ENCODE peak calls at places on chromosomes 13 and 19, in ten cellular contexts. One of them, this sample, is unnamed.
A peak's percentile ranks its signal among the peaks of the same experiment; 100 is the strongest.

GRCh38 chr13:32135655-32136054 is 104.1 kb downstream of the FRY start:
- DNase-seq in left ventricle myocardium inferior: no peak
- DNase-seq in Caco-2: no peak
- DNase-seq in Caki2: no peak
- DNase-seq in type B pancreatic cell: no peak
- DNase-seq in ascending aorta: no peak
- DNase-seq in HT1080: peak; percentile 56
- DNase-seq in NCI-H2171: no peak
- DNase-seq in NCI-H2081: peak; percentile 3
- DNase-seq in occipital lobe: no peak
- DNase-seq in this sample: no peak

GRCh38 chr13:25898991-25899390 is 152.8 kb downstream of the SHISA2 start:
- DNase-seq in NCI-H2081: no peak
- DNase-seq in type B pancreatic cell: no peak
- DNase-seq in occipital lobe: no peak
- DNase-seq in ascending aorta: no peak
- DNase-seq in NCI-H2171: no peak
- DNase-seq in HT1080: no peak
- DNase-seq in Caco-2: no peak
- DNase-seq in left ventricle myocardium inferior: no peak
- DNase-seq in Caki2: no peak
- DNase-seq in this sample: no peak

GRCh38 chr19:35278578-35279284 is 3.6 kb upstream of the HAMP start:
- DNase-seq in left ventricle myocardium inferior: no peak
- DNase-seq in occipital lobe: no peak
- DNase-seq in HT1080: no peak
- DNase-seq in NCI-H2081: no peak
- DNase-seq in NCI-H2171: no peak
- DNase-seq in Caco-2: no peak
- DNase-seq in Caki2: no peak
- DNase-seq in ascending aorta: no peak
- DNase-seq in type B pancreatic cell: no peak
- DNase-seq in this sample: peak; percentile 1

GRCh38 chr19:17754634-17755532 is 3.6 kb downstream of the FCHO1 start:
- DNase-seq in Caco-2: no peak
- DNase-seq in ascending aorta: no peak
- DNase-seq in left ventricle myocardium inferior: no peak
- DNase-seq in type B pancreatic cell: no peak
- DNase-seq in occipital lobe: no peak
- DNase-seq in HT1080: no peak
- DNase-seq in NCI-H2171: no peak
- DNase-seq in Caki2: no peak
- DNase-seq in NCI-H2081: no peak
- DNase-seq in this sample: peak; percentile 57

GRCh38 chr13:108326318-108326717 is 56.8 kb downstream of the TNFSF13B start:
- DNase-seq in NCI-H2171: no peak
- DNase-seq in ascending aorta: no peak
- DNase-seq in occipital lobe: no peak
- DNase-seq in Caco-2: no peak
- DNase-seq in type B pancreatic cell: no peak
- DNase-seq in left ventricle myocardium inferior: no peak
- DNase-seq in Caki2: no peak
- DNase-seq in NCI-H2081: peak; percentile 26
- DNase-seq in HT1080: no peak
- DNase-seq in this sample: no peak

GRCh38 chr19:677601-678380 is 1.6 kb downstream of the FSTL3 start:
- DNase-seq in type B pancreatic cell: no peak
- DNase-seq in left ventricle myocardium inferior: no peak
- DNase-seq in occipital lobe: no peak
- DNase-seq in Caco-2: no peak
- DNase-seq in HT1080: no peak
- DNase-seq in NCI-H2081: peak; percentile 8
- DNase-seq in Caki2: peak; percentile 46
- DNase-seq in ascending aorta: no peak
- DNase-seq in NCI-H2171: no peak
- DNase-seq in this sample: no peak

GRCh38 chr19:8363803-8364771 is at the start of gene ANGPTL4:
- DNase-seq in ascending aorta: no peak
- DNase-seq in NCI-H2171: no peak
- DNase-seq in NCI-H2081: no peak
- DNase-seq in Caki2: peak; percentile 78
- DNase-seq in occipital lobe: no peak
- DNase-seq in left ventricle myocardium inferior: peak; percentile 77
- DNase-seq in type B pancreatic cell: peak; percentile 76
- DNase-seq in HT1080: no peak
- DNase-seq in Caco-2: peak; percentile 60
- DNase-seq in this sample: peak; percentile 65

GRCh38 chr13:34842466-34842865 is 99.6 kb upstream of the NBEA start:
- DNase-seq in left ventricle myocardium inferior: no peak
- DNase-seq in HT1080: no peak
- DNase-seq in ascending aorta: no peak
- DNase-seq in NCI-H2081: no peak
- DNase-seq in occipital lobe: no peak
- DNase-seq in Caki2: no peak
- DNase-seq in type B pancreatic cell: no peak
- DNase-seq in Caco-2: no peak
- DNase-seq in NCI-H2171: no peak
- DNase-seq in this sample: no peak

GRCh38 chr19:50795665-50796073 is 5.5 kb downstream of the ACP4 start:
- DNase-seq in HT1080: no peak
- DNase-seq in ascending aorta: no peak
- DNase-seq in left ventricle myocardium inferior: no peak
- DNase-seq in occipital lobe: no peak
- DNase-seq in Caco-2: no peak
- DNase-seq in NCI-H2171: no peak
- DNase-seq in Caki2: no peak
- DNase-seq in type B pancreatic cell: no peak
- DNase-seq in NCI-H2081: peak; percentile 21
- DNase-seq in this sample: no peak

This sample was measured in Ammon's horn.